ENCODE peak calls at places on chromosomes 11 and 22, in five cellular contexts. Z, T, K, D and A are unnamed samples.

GRCh38 chr22:39545310-39546063 is 12.9 kb upstream of the RPS19BP1 start:
- DNase-seq in T (peak), K (peak), D (no peak), Z (no peak), A (no peak)

GRCh38 chr11:122731500-122731913 is 76.0 kb downstream of the UBASH3B start:
- DNase-seq in K (no peak), D (no peak), T (no peak), Z (no peak), A (no peak)

GRCh38 chr11:120598517-120599209 is 87.1 kb downstream of the GRIK4 start:
- DNase-seq in D (no peak), Z (no peak), T (no peak), K (no peak), A (no peak)

GRCh38 chr22:45805413-45805812 is 133.8 kb downstream of the ATXN10 start:
- DNase-seq in Z (no peak), D (no peak), T (no peak), K (no peak), A (no peak)

GRCh38 chr11:11179239-11179638 is 173.8 kb downstream of the CSNK2A3 start:
- DNase-seq in D (no peak), T (no peak), K (no peak), Z (no peak), A (no peak)

GRCh38 chr11:59429924-59430516 is 3.8 kb upstream of the OR5A2 start:
- DNase-seq in K (no peak), T (peak), D (peak), Z (peak), A (no peak)

GRCh38 chr11:10303558-10304363 is 1.1 kb upstream of the ADM start:
- DNase-seq in T (no peak), D (peak), K (no peak), Z (no peak), A (no peak)

GRCh38 chr11:96227244-96227643 is 115.8 kb downstream of the MAML2 start:
- DNase-seq in D (no peak), Z (no peak), T (no peak), K (no peak), A (no peak)

GRCh38 chr22:33906475-33906874 is 13.8 kb downstream of the LARGE1 start:
- DNase-seq in T (no peak), D (no peak), Z (no peak), K (no peak), A (no peak)

GRCh38 chr11:134537296-134537695 is 125.3 kb upstream of the B3GAT1 start:
- DNase-seq in D (no peak), T (no peak), Z (no peak), K (no peak), A (no peak)

GRCh38 chr22:50274311-50274710 is 4.1 kb upstream of the MAPK11 start:
- DNase-seq in T (no peak), K (peak), Z (no peak), D (peak), A (peak)

GRCh38 chr11:10351768-10352641 is 47.1 kb downstream of the ADM start:
- DNase-seq in K (no peak), Z (peak), T (no peak), D (peak), A (no peak)

GRCh38 chr11:26948881-26949280 is 45.0 kb upstream of the FIBIN start:
- DNase-seq in T (no peak), D (no peak), Z (no peak), K (no peak), A (no peak)

GRCh38 chr11:2726964-2727363 is 27.2 kb upstream of the KCNQ1OT1 start:
- DNase-seq in K (no peak), Z (no peak), T (no peak), D (no peak), A (no peak)

GRCh38 chr22:42294034-42294985 is 23.9 kb upstream of the TCF20 start:
- DNase-seq in K (peak), Z (no peak), D (no peak), T (no peak), A (no peak)

GRCh38 chr11:86790867-86791849 is 9.2 kb upstream of the PRSS23 start:
- DNase-seq in K (no peak), T (no peak), Z (no peak), D (no peak), A (no peak)

GRCh38 chr22:37544955-37545702 is 15.2 kb upstream of the CDC42EP1 start:
- DNase-seq in K (peak), T (no peak), D (peak), Z (no peak), A (peak)

GRCh38 chr11:11810764-11811726 is 30.7 kb upstream of the USP47 start:
- DNase-seq in D (no peak), T (no peak), Z (no peak), K (no peak), A (no peak)

GRCh38 chr11:112884012-112884767 is 77.0 kb upstream of the NCAM1 start:
- DNase-seq in T (no peak), K (no peak), D (no peak), Z (no peak), A (no peak)

GRCh38 chr11:68116126-68116525 is 5.1 kb downstream of the CHKA start:
- DNase-seq in K (no peak), D (no peak), Z (no peak), T (no peak), A (no peak)

GRCh38 chr11:10730151-10730550 is 20.9 kb upstream of the CTR9 start:
- DNase-seq in Z (no peak), K (no peak), D (no peak), T (no peak), A (no peak)

GRCh38 chr11:35927067-35927466 is 16.8 kb upstream of the LDLRAD3 start:
- DNase-seq in Z (no peak), K (no peak), T (no peak), D (no peak), A (no peak)

GRCh38 chr11:117022526-117022925 is 75.7 kb downstream of the SIK3 start:
- DNase-seq in K (no peak), Z (no peak), D (no peak), T (no peak), A (no peak)

GRCh38 chr11:106691807-106692365 is 326.4 kb downstream of the GUCY1A2 start:
- DNase-seq in Z (no peak), D (peak), T (no peak), K (no peak), A (no peak)

GRCh38 chr11:103842795-103843194 is 193.6 kb upstream of the DDI1 start:
- DNase-seq in K (no peak), Z (no peak), D (peak), T (no peak), A (no peak)

GRCh38 chr11:68839953-68840641 is 1.6 kb downstream of the CPT1A start:
- DNase-seq in D (peak), Z (no peak), T (no peak), K (no peak), A (no peak)

GRCh38 chr11:97738751-97739150 is 1282.0 kb upstream of the CNTN5 start:
- DNase-seq in D (no peak), Z (no peak), T (no peak), K (no peak), A (no peak)

GRCh38 chr11:120563698-120564572 is 52.4 kb downstream of the GRIK4 start:
- DNase-seq in Z (peak), D (peak), K (no peak), T (no peak), A (peak)

GRCh38 chr11:14275081-14275480 is 83.9 kb downstream of the RRAS2 start:
- DNase-seq in D (no peak), K (no peak), T (no peak), Z (no peak), A (no peak)

GRCh38 chr11:2569321-2569721 is 124.5 kb downstream of the KCNQ1 start:
- DNase-seq in K (no peak), Z (no peak), T (no peak), D (no peak), A (no peak)

GRCh38 chr11:43676933-43677332 is 3.6 kb upstream of the HSD17B12 start:
- DNase-seq in T (no peak), Z (no peak), K (no peak), D (no peak), A (no peak)

GRCh38 chr11:133157180-133157579 is 375.1 kb downstream of the OPCML start:
- DNase-seq in T (no peak), K (no peak), Z (no peak), D (peak), A (no peak)

GRCh38 chr22:42376721-42377177 is 55.5 kb downstream of the NFAM1 start:
- DNase-seq in T (no peak), Z (no peak), D (peak), K (no peak), A (no peak)

GRCh38 chr22:17368727-17369552 is at the start of gene CECR2:
- DNase-seq in Z (peak), K (no peak), T (no peak), D (peak), A (peak)

GRCh38 chr22:19629331-19629719 is 85.0 kb upstream of the SEPTIN5 start:
- DNase-seq in K (no peak), T (no peak), Z (no peak), D (peak), A (no peak)

GRCh38 chr11:60206616-60207015 is 23.7 kb upstream of the MS4A6A start:
- DNase-seq in T (no peak), D (no peak), K (no peak), Z (no peak), A (no peak)

GRCh38 chr11:63536669-63537292 is at the start of gene PLAAT4:
- DNase-seq in D (no peak), Z (no peak), K (peak), T (no peak), A (peak)

GRCh38 chr11:36352919-36353318 is 56.8 kb downstream of the PRR5L start:
- DNase-seq in Z (no peak), K (peak), D (no peak), T (peak), A (no peak)

GRCh38 chr11:68051191-68052136 is 12.6 kb downstream of the TCIRG1 start:
- DNase-seq in T (no peak), Z (no peak), K (no peak), D (no peak), A (no peak)